ENCODE peak calls at places on chromosome 6, in eight cellular contexts. J, O, X, M, T, R, C and N are unnamed samples.

GRCh38 chr6:21159465-21159864 is 434.1 kb upstream of the SOX4 start:
- DNase-seq in J (no peak), O (no peak), X (no peak), M (no peak), T (no peak), R (no peak), C (no peak), N (no peak)

GRCh38 chr6:142867988-142868818 is 76.8 kb downstream of the HIVEP2 start:
- DNase-seq in J (no peak), O (no peak), X (peak; percentile 83), M (peak; percentile 92), T (no peak), R (no peak), C (no peak), N (no peak)

GRCh38 chr6:11218477-11218826 is 14.0 kb downstream of the NEDD9 start:
- DNase-seq in J (no peak), O (no peak), X (no peak), M (no peak), T (no peak), R (no peak), C (no peak), N (no peak)

GRCh38 chr6:37731888-37732287 is 34.2 kb upstream of the MDGA1 start:
- DNase-seq in J (no peak), O (no peak), X (no peak), M (no peak), T (peak; percentile 71), R (peak; percentile 68), C (no peak), N (no peak)

GRCh38 chr6:83292900-83293843 is 100.0 kb downstream of the RWDD2A start:
- DNase-seq in J (no peak), O (no peak), X (no peak), M (no peak), T (no peak), R (no peak), C (no peak), N (no peak)

GRCh38 chr6:23446394-23447001 is 679.5 kb upstream of the NRSN1 start:
- DNase-seq in J (peak; percentile 7), O (peak; percentile 79), X (peak; percentile 49), M (peak; percentile 58), T (no peak), R (no peak), C (peak; percentile 8), N (no peak)

GRCh38 chr6:119587537-119587936 is 238.0 kb upstream of the MAN1A1 start:
- DNase-seq in J (no peak), O (peak; percentile 36), X (no peak), M (peak; percentile 47), T (no peak), R (no peak), C (no peak), N (no peak)

GRCh38 chr6:142518761-142519160 is 217.0 kb downstream of the ADGRG6 start:
- DNase-seq in J (no peak), O (no peak), X (no peak), M (no peak), T (no peak), R (no peak), C (no peak), N (no peak)

GRCh38 chr6:28558629-28559028 is 32.9 kb downstream of the GPX5 start:
- DNase-seq in J (no peak), O (no peak), X (no peak), M (no peak), T (no peak), R (no peak), C (no peak), N (no peak)

GRCh38 chr6:136288566-136289326 is 900 bp downstream of the BCLAF1 start:
- DNase-seq in J (peak; percentile 84), O (peak; percentile 77), X (peak; percentile 80), M (peak; percentile 96), T (peak; percentile 88), R (peak; percentile 80), C (peak; percentile 75), N (peak; percentile 89)
- TF ChIP-seq CTCF in J (no peak), O (no peak), X (no peak), M (peak; percentile 2), T (no peak), R (peak; percentile 34), C (peak; percentile 33), N (peak; percentile 15)

DNA sequence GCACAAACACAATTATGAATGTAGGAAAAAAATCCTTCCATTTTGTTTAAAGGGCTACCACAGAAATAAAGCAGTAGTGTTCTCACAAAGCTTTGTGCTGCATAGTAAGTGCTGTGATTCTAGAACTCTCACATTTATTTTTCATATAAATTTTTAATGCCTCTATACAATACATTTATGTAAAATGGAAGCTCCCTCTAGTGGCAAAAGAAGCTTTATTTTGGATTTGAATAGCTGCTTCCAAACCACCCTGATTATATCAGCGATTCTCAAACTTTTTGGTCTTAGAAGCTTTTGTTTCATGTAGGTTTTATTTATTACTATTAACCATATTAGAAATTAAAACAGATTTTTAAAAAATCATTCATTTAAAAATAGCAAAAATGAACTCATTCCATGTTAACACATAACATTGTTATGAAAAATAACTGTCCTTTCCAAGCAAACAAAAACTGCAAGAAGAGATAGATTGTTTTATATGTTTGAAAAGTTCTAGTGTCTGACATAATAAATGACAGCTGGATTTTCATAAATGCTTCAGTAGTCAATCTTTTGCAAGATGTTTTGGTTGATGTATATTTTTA is 38.4 kb downstream of the HS3ST5 start:
- DNase-seq in J (no peak), O (peak; percentile 64), X (peak; percentile 44), M (peak; percentile 12), T (no peak), R (no peak), C (no peak), N (no peak)
- TF ChIP-seq CTCF in J (peak; percentile 36), O (peak; percentile 65), X (peak; percentile 46), M (peak; percentile 46), T (peak; percentile 34), R (no peak), C (peak; percentile 54), N (no peak)

DNA sequence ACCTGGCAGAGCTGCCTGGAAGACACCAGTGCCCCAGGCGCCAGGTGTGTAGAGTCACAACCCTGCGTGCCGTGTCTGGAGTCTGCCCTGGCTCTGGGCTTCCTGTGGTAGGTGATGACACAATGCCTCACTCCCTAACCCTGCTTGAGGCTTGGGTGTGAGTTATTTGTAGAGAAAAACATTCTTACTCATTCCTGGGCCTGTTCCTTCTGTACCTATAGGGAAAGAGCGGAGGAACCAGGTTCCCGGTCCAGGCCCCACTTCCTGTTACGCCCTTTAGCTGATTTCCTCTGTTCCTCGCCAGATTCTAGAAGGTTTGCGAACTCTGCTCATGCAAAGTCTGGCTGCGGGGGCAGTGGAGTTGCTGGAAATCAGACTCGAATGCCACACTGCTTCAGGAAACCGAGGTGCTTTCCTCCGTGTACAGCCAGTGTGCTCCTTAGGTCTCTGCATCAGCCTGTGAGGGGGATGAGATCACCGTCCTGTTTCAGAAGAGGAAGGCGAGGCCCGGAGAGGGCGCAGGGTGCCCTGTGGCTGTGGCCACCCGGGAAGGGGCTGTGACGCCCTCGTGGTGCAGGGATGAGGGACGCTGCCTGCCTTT is 67.1 kb upstream of the DUSP22 start:
- DNase-seq in J (no peak), O (peak; percentile 88), X (no peak), M (no peak), T (peak; percentile 57), R (no peak), C (no peak), N (no peak)
- TF ChIP-seq CTCF in J (no peak), O (no peak), X (no peak), M (no peak), T (no peak), R (no peak), C (no peak), N (no peak)

GRCh38 chr6:30743099-30744053 is 889 bp upstream of the FLOT1 start:
- DNase-seq in J (no peak), O (no peak), X (no peak), M (no peak), T (peak; percentile 51), R (peak; percentile 70), C (no peak), N (peak; percentile 29)
- TF ChIP-seq CTCF in J (no peak), O (no peak), X (no peak), M (no peak), T (no peak), R (no peak), C (no peak), N (no peak)

DNA sequence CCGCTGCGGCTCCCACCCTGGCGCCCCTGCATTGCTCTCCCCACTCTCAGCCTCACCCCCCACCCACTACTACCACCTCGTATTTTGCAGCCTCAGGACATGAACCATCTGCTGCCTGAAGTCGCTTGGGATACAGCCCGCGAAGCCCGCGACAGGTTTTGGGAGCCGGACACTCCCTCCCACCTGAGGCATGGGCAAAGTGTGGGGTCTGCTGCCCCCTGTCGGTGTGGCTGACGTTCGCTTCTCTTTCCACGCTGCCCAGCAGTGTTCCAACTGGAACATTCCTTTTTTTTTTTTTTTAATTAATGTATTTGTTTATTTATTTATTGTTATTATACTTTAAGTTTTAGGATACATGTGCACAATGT is 15.3 kb upstream of the LPA start:
- DNase-seq in J (no peak), O (no peak), X (peak; percentile 8), M (no peak), T (no peak), R (no peak), C (no peak), N (no peak)
- TF ChIP-seq CTCF in J (no peak), O (no peak), X (peak; percentile 2), M (no peak), T (no peak), R (no peak), C (no peak), N (no peak)

GRCh38 chr6:14226051-14226660 is 108.6 kb downstream of the CD83 start:
- DNase-seq in J (no peak), O (no peak), X (no peak), M (no peak), T (no peak), R (no peak), C (no peak), N (no peak)

GRCh38 chr6:14231071-14231483 is 113.5 kb downstream of the CD83 start:
- DNase-seq in J (no peak), O (no peak), X (no peak), M (no peak), T (peak; percentile 78), R (no peak), C (no peak), N (no peak)

GRCh38 chr6:14231546-14232280 is 114.1 kb downstream of the CD83 start:
- DNase-seq in J (no peak), O (no peak), X (no peak), M (peak; percentile 31), T (no peak), R (no peak), C (no peak), N (no peak)

GRCh38 chr6:14224359-14225103 is 107.0 kb downstream of the CD83 start:
- DNase-seq in J (no peak), O (no peak), X (no peak), M (no peak), T (no peak), R (no peak), C (no peak), N (no peak)

DNA sequence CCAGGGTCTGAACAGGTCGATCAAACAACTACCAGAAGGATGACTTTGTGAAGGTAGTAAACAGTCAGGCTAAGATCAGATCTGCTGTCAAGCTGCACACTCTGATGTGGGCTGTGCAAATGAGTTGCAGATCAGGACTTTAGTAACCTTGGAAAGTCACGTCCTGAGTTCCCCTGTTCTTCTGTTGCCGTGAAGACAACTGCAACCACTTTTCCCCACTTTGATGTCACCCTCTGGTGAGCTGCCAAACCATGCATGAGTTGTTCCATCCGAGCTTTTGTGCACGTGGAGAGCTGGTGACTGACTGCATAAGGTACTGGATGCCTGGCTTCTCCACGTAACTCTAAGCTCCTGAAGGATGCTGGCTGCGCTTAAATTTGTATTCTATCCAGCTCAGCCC is 111.0 kb downstream of the CD83 start:
- DNase-seq in J (no peak), O (no peak), X (no peak), M (peak; percentile 56), T (no peak), R (no peak), C (peak; percentile 67), N (no peak)
- TF ChIP-seq CTCF in J (no peak), O (no peak), X (no peak), M (no peak), T (no peak), R (no peak), C (no peak), N (no peak)